ENCODE peak calls at places on chromosomes 13 and 19, in eight cellular contexts. B, R, F, H, Y, T, K and E are unnamed samples.

GRCh38 chr19:7191946-7192691 is 102.1 kb downstream of the INSR start:
- DNase-seq in B (no peak), R (no peak), F (no peak), H (peak), Y (no peak), T (no peak), K (no peak), E (no peak)

GRCh38 chr13:41514853-41515395 is 57.6 kb downstream of the RGCC start:
- DNase-seq in B (no peak), R (no peak), F (peak), H (no peak), Y (no peak), T (no peak), K (no peak), E (no peak)

GRCh38 chr19:43636121-43636683 is 3.4 kb downstream of the CADM4 start:
- DNase-seq in B (peak), R (no peak), F (no peak), H (no peak), Y (peak), T (no peak), K (no peak), E (no peak)

GRCh38 chr13:112725346-112726017 is 35.6 kb downstream of the ATP11A start:
- DNase-seq in B (no peak), R (peak), F (no peak), H (no peak), Y (peak), T (no peak), K (no peak), E (no peak)

GRCh38 chr13:71751074-71751473 is 115.9 kb downstream of the DACH1 start:
- DNase-seq in B (no peak), R (peak), F (no peak), H (no peak), Y (no peak), T (no peak), K (no peak), E (no peak)

GRCh38 chr19:16289594-16289993 is 35.0 kb upstream of the KLF2 start:
- DNase-seq in B (no peak), R (no peak), F (no peak), H (no peak), Y (no peak), T (no peak), K (no peak), E (no peak)

GRCh38 chr19:18023596-18024212 is 15.7 kb downstream of the ARRDC2 start:
- DNase-seq in B (no peak), R (no peak), F (peak), H (peak), Y (no peak), T (no peak), K (no peak), E (peak)

GRCh38 chr13:55652657-55653056 is 1488.1 kb upstream of the PRR20A start:
- DNase-seq in B (no peak), R (no peak), F (no peak), H (no peak), Y (no peak), T (no peak), K (no peak), E (no peak)

GRCh38 chr19:18490719-18491118 is 31.2 kb downstream of the ELL start:
- DNase-seq in B (no peak), R (no peak), F (no peak), H (no peak), Y (no peak), T (no peak), K (no peak), E (no peak)

GRCh38 chr13:93039131-93039530 is 187.5 kb upstream of the GPC6 start:
- DNase-seq in B (no peak), R (no peak), F (no peak), H (no peak), Y (peak), T (no peak), K (no peak), E (no peak)

GRCh38 chr19:33350538-33351309 is 22.8 kb upstream of the CEBPG start:
- DNase-seq in B (no peak), R (no peak), F (peak), H (no peak), Y (peak), T (no peak), K (no peak), E (peak)

GRCh38 chr19:4581381-4582111 is 22.1 kb upstream of the SEMA6B start:
- DNase-seq in B (no peak), R (no peak), F (no peak), H (no peak), Y (peak), T (peak), K (peak), E (no peak)

GRCh38 chr19:42269518-42270345 is 680 bp downstream of the CIC start:
- DNase-seq in B (peak), R (no peak), F (no peak), H (no peak), Y (no peak), T (no peak), K (no peak), E (no peak)

GRCh38 chr13:110133425-110134235 is 173.3 kb downstream of the COL4A1 start:
- DNase-seq in B (no peak), R (no peak), F (peak), H (no peak), Y (no peak), T (no peak), K (no peak), E (no peak)

GRCh38 chr19:38780443-38780842 is 7.1 kb upstream of the LGALS7 start:
- DNase-seq in B (no peak), R (no peak), F (no peak), H (no peak), Y (no peak), T (no peak), K (no peak), E (no peak)

GRCh38 chr13:62387642-62388041 is 972.0 kb upstream of the PCDH20 start:
- DNase-seq in B (no peak), R (no peak), F (no peak), H (no peak), Y (peak), T (peak), K (no peak), E (no peak)

GRCh38 chr13:36681894-36682624 is 8.2 kb downstream of the SERTM1 start:
- DNase-seq in B (no peak), R (no peak), F (no peak), H (no peak), Y (no peak), T (no peak), K (no peak), E (no peak)